ENCODE peak calls at places on chromosome 17, in ten cellular contexts. E, F, R, U, H, G, I, C, X and M are unnamed samples.

GRCh38 chr17:45108595-45109521 is 23.5 kb downstream of the PLCD3 start:
- DNase-seq in G (no peak), C (no peak), F (no peak), H (no peak), U (no peak), I (peak; percentile 39), R (no peak), E (peak; percentile 26), X (no peak), M (no peak)

GRCh38 chr17:73641779-73642580 is 2.3 kb downstream of the SDK2 start:
- DNase-seq in U (no peak), G (no peak), E (no peak), R (no peak), H (no peak), F (no peak), I (no peak), X (no peak), C (peak; percentile 65), M (no peak)

GRCh38 chr17:74748279-74748528 is 224 bp upstream of the NHERF1 start:
- DNase-seq in U (no peak), R (no peak), I (no peak), C (no peak), H (no peak), E (no peak), X (no peak), F (no peak), G (no peak), M (no peak)

GRCh38 chr17:50426814-50427787 is 1.1 kb downstream of the ACSF2 start:
- DNase-seq in U (no peak), G (peak; percentile 40), X (peak; percentile 43), R (no peak), E (peak; percentile 26), F (peak; percentile 68), C (peak; percentile 68), H (no peak), I (peak; percentile 54), M (peak; percentile 17)

GRCh38 chr17:62996221-62996620 is 30.2 kb downstream of the TANC2 start:
- DNase-seq in I (no peak), X (no peak), G (no peak), F (no peak), R (no peak), E (no peak), U (no peak), H (no peak), C (no peak), M (no peak)

GRCh38 chr17:62064029-62064790 is 868 bp downstream of the MED13 start:
- DNase-seq in C (no peak), H (no peak), E (no peak), F (peak; percentile 71), I (no peak), R (no peak), U (no peak), G (peak; percentile 51), X (peak; percentile 48), M (peak; percentile 43)

GRCh38 chr17:77657821-77658220 is 300.7 kb upstream of the TNRC6C start:
- DNase-seq in H (no peak), U (no peak), X (no peak), F (no peak), I (no peak), C (no peak), E (no peak), R (no peak), G (no peak), M (no peak)

GRCh38 chr17:17587614-17588336 is 3.7 kb downstream of the PEMT start:
- DNase-seq in I (no peak), H (no peak), G (no peak), C (no peak), E (no peak), R (no peak), U (no peak), F (no peak), X (no peak), M (no peak)

GRCh38 chr17:77188084-77189066 is 47.6 kb downstream of the SEC14L1 start:
- DNase-seq in F (peak; percentile 85), C (no peak), U (no peak), X (peak; percentile 59), G (no peak), H (no peak), R (no peak), E (no peak), I (peak; percentile 36), M (peak; percentile 43)

GRCh38 chr17:74566132-74566753 is 1.1 kb downstream of the CD300H start:
- DNase-seq in U (no peak), C (peak; percentile 74), G (peak; percentile 23), X (peak; percentile 25), H (no peak), E (no peak), R (no peak), I (peak; percentile 39), F (peak; percentile 26), M (no peak)

GRCh38 chr17:51540151-51540550 is 279.8 kb downstream of the UTP18 start:
- DNase-seq in C (no peak), G (no peak), H (no peak), E (no peak), F (no peak), R (no peak), U (no peak), I (no peak), X (no peak), M (no peak)
- TF ChIP-seq CTCF in C (peak; percentile 22), G (no peak), H (no peak), E (no peak), F (no peak), R (no peak), U (no peak), I (no peak), X (no peak), M (no peak)

GRCh38 chr17:796609-797008 is 14.5 kb downstream of the MRM3 start:
- DNase-seq in X (no peak), C (no peak), F (no peak), R (no peak), E (no peak), H (no peak), G (no peak), I (no peak), U (no peak), M (no peak)

GRCh38 chr17:795721-796120 is 13.6 kb downstream of the MRM3 start:
- DNase-seq in X (no peak), C (no peak), G (no peak), U (no peak), H (no peak), R (no peak), I (no peak), F (no peak), E (no peak), M (no peak)

GRCh38 chr17:797236-797635 is 15.1 kb downstream of the MRM3 start:
- DNase-seq in G (no peak), C (no peak), U (no peak), F (no peak), E (no peak), X (no peak), I (no peak), R (no peak), H (no peak), M (no peak)

GRCh38 chr17:795276-795675 is 13.1 kb downstream of the MRM3 start:
- DNase-seq in E (peak; percentile 40), I (no peak), U (no peak), G (no peak), F (no peak), X (no peak), R (no peak), H (no peak), C (no peak), M (no peak)

DNA sequence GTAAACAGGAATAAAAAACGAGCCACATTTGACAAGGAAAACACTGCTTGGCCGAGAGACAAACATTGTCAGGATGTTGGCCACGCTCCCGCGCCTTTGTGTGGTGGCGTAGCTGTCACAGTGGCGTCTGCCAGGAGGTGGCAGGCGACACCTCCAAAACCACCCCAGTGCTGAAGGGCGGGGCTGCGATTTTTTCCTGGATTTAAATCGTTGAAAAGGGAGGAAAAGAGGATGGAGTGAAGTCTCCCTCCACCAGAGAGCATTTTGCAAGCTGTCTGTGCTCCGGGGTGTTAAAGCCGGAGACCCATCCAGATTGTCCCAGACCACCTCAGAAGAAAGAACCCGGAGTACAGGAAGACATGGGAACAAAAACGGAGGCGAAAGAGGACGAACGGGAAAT is 12.7 kb downstream of the MRM3 start:
- DNase-seq in E (peak; percentile 96), I (peak; percentile 80), H (peak; percentile 52), X (peak; percentile 37), G (peak; percentile 77), F (peak; percentile 42), U (no peak), R (no peak), C (peak; percentile 78), M (peak; percentile 75)
- H3K4me3 ChIP-seq in E (no peak overlapping the region), I (no peak overlapping the region), H (no peak overlapping the region), X (no peak overlapping the region), G (peak overlapping the region; percentile 33), F (no peak overlapping the region), U (no peak overlapping the region), R (no peak overlapping the region), C (no peak overlapping the region), M (no peak overlapping the region)

GRCh38 chr17:28327031-28327607 is 8.1 kb downstream of the TMEM97 start:
- DNase-seq in G (peak; percentile 21), R (no peak), H (no peak), X (peak; percentile 41), E (no peak), U (no peak), C (no peak), I (no peak), F (no peak), M (no peak)

GRCh38 chr17:28325221-28325620 is 6.2 kb downstream of the TMEM97 start:
- DNase-seq in R (no peak), C (peak; percentile 77), F (no peak), U (no peak), G (no peak), E (no peak), H (no peak), I (no peak), X (no peak), M (no peak)

GRCh38 chr17:28326114-28326513 is 7.1 kb downstream of the TMEM97 start:
- DNase-seq in U (no peak), H (no peak), E (peak; percentile 52), G (no peak), C (peak; percentile 29), R (no peak), I (peak; percentile 35), X (no peak), F (no peak), M (no peak)

GRCh38 chr17:28328325-28328724 is 6.9 kb downstream of the IFT20 start:
- DNase-seq in F (no peak), X (no peak), H (no peak), I (no peak), C (no peak), G (peak; percentile 87), E (no peak), R (no peak), U (no peak), M (peak; percentile 13)

DNA sequence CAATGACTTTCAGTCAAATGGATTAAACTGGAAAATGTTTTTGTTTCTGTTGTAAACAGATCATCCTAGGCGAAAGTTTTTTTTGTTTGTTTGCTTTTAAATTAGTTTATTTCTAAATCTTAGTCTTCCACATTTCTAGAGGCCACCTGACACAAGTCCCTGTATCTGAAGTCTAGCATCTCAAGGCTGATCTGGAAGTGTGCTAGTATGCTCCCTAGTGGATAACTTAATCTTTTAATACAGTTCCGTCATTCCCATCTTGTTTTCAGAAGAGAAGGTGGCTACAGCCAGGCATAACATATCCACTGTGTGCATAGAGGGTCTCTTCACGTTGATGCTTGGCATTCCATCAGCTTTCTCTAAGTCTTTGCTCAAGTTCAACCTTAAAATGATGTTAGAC is 7.6 kb downstream of the IFT20 start:
- DNase-seq in G (peak; percentile 74), U (no peak), I (no peak), H (no peak), X (no peak), C (no peak), F (no peak), E (no peak), R (no peak), M (peak; percentile 24)
- TF ChIP-seq CTCF in G (peak; percentile 51), U (no peak), I (no peak), H (no peak), X (peak; percentile 16), C (peak; percentile 5), F (no peak), E (peak; percentile 9), R (peak; percentile 3), M (peak; percentile 10)

GRCh38 chr17:1626333-1626732 is 2.3 kb downstream of the SLC43A2 start:
- DNase-seq in H (no peak), U (no peak), R (no peak), G (no peak), E (no peak), C (peak; percentile 72), I (no peak), X (no peak), F (no peak), M (no peak)
- H3K4me3 ChIP-seq in H (no peak overlapping the region), U (no peak overlapping the region), R (no peak overlapping the region), G (no peak overlapping the region), E (no peak overlapping the region), C (no peak overlapping the region), I (no peak overlapping the region), X (no peak overlapping the region), F (no peak overlapping the region), M (no peak overlapping the region)